ENCODE peak calls at places on chromosomes 11 and 22, in ten cellular contexts. U is upper lobe of left lung, K is adrenal gland, X is transverse colon, D is lower leg skin, F is spleen, T is tibial nerve, H is uterus, P is A549, S is IMR-90. Y is an unnamed sample.

GRCh38 chr11:74182635-74183034 is 11.5 kb downstream of the PPME1 start:
- DNase-seq in U (no peak), K (no peak), X (no peak), D (no peak), F (no peak), T (no peak), H (no peak), P (no peak), S (peak; percentile 25), Y (no peak)

GRCh38 chr11:28939381-28939780 is 831.2 kb downstream of the METTL15 start:
- DNase-seq in U (no peak), K (no peak), X (no peak), D (no peak), F (no peak), T (no peak), H (no peak), P (no peak), S (no peak), Y (no peak)

GRCh38 chr22:26548303-26548702 is 36.0 kb upstream of the TFIP11 start:
- DNase-seq in U (no peak), K (no peak), X (no peak), D (no peak), F (no peak), T (no peak), H (no peak), P (no peak), S (no peak), Y (no peak)

GRCh38 chr11:46865340-46865739 is 19.3 kb upstream of the CKAP5 start:
- DNase-seq in U (no peak), K (peak; percentile 74), X (no peak), D (no peak), F (no peak), T (no peak), H (no peak), P (no peak), S (peak; percentile 93), Y (no peak)

GRCh38 chr11:131486937-131487336 is 116.5 kb downstream of the NTM start:
- DNase-seq in U (no peak), K (no peak), X (no peak), D (no peak), F (no peak), T (no peak), H (no peak), P (no peak), S (no peak), Y (no peak)

GRCh38 chr11:71420455-71421241 is 27.5 kb downstream of the DHCR7 start:
- DNase-seq in U (peak; percentile 61), K (peak; percentile 68), X (peak; percentile 56), D (no peak), F (no peak), T (no peak), H (no peak), P (peak; percentile 62), S (peak; percentile 55), Y (no peak)

GRCh38 chr22:32557424-32557823 is 82.8 kb downstream of the FBXO7 start:
- DNase-seq in U (no peak), K (no peak), X (no peak), D (no peak), F (peak; percentile 71), T (no peak), H (no peak), P (no peak), S (no peak), Y (peak; percentile 65)

GRCh38 chr11:12900496-12900895 is 108.6 kb upstream of the RASSF10 start:
- DNase-seq in U (no peak), K (no peak), X (no peak), D (no peak), F (no peak), T (no peak), H (no peak), P (no peak), S (peak; percentile 94), Y (no peak)

GRCh38 chr22:43883012-43883661 is 8.7 kb downstream of the PNPLA5 start:
- DNase-seq in U (no peak), K (peak; percentile 42), X (peak; percentile 36), D (no peak), F (peak; percentile 56), T (peak; percentile 12), H (no peak), P (peak; percentile 67), S (peak; percentile 81), Y (peak; percentile 26)

GRCh38 chr11:128585498-128586238 is 1.7 kb downstream of the ETS1 start:
- DNase-seq in U (no peak), K (no peak), X (no peak), D (no peak), F (no peak), T (no peak), H (no peak), P (no peak), S (no peak), Y (no peak)
- H3K4me3 ChIP-seq in U (no peak overlapping the region), K (no peak overlapping the region), X (no peak overlapping the region), D (no peak overlapping the region), F (peak overlapping the region; percentile 34), T (no peak overlapping the region), H (no peak overlapping the region), P (no peak overlapping the region), S (no peak overlapping the region), Y (peak overlapping the region; percentile 47)

DNA sequence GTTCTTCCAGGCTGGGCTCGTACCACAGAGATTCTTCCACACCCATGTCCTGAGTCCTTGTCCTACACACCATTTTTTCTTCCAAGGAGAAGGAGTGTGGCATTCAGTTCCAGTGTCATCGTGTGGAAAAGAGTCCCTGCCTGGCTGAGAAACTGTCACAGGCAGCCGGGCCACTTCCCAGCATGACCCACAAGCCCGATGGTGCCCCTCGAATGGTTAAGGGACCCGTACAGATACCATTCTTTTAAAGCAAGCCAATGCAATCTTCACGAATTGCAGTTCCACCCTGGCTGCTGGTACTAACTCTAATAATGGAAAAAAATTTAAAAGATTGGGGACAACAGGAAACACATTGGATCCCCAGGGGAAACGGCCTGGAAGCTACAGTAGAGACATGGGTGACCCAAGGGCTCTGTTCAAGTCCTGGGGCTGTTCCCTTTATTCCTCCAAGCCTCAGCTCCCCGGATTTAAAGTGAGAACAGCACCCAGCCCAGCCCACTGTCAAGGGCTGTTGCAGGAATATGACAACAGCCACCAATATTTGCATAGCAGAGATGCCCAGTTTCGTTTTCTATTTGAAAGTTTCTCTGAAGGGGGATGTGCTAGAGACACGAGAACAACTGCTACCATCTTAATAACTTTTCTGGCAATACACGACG is 80.9 kb upstream of the WNT7B start:
- DNase-seq in U (peak; percentile 86), K (peak; percentile 45), X (peak; percentile 55), D (peak; percentile 87), F (peak; percentile 80), T (peak; percentile 78), H (peak; percentile 51), P (no peak), S (no peak), Y (peak; percentile 73)
- TF ChIP-seq POLR2A in U (no peak), K (peak; percentile 25), X (peak; percentile 15), D (no peak), F (no peak), T (peak; percentile 65), H (peak; percentile 26), P (no peak), S (no peak), Y (no peak)

GRCh38 chr22:27594474-27595134 is 207.0 kb downstream of the MN1 start:
- DNase-seq in U (no peak), K (no peak), X (no peak), D (no peak), F (peak; percentile 19), T (no peak), H (no peak), P (no peak), S (no peak), Y (no peak)

GRCh38 chr22:27596133-27596905 is 205.2 kb downstream of the MN1 start:
- DNase-seq in U (no peak), K (no peak), X (no peak), D (no peak), F (no peak), T (no peak), H (no peak), P (no peak), S (no peak), Y (no peak)

GRCh38 chr22:27591060-27591459 is 210.5 kb downstream of the MN1 start:
- DNase-seq in U (no peak), K (peak; percentile 19), X (no peak), D (no peak), F (peak; percentile 71), T (no peak), H (peak; percentile 36), P (no peak), S (no peak), Y (no peak)

GRCh38 chr22:27594020-27594419 is 207.5 kb downstream of the MN1 start:
- DNase-seq in U (no peak), K (no peak), X (no peak), D (no peak), F (peak; percentile 31), T (no peak), H (no peak), P (no peak), S (no peak), Y (no peak)

DNA sequence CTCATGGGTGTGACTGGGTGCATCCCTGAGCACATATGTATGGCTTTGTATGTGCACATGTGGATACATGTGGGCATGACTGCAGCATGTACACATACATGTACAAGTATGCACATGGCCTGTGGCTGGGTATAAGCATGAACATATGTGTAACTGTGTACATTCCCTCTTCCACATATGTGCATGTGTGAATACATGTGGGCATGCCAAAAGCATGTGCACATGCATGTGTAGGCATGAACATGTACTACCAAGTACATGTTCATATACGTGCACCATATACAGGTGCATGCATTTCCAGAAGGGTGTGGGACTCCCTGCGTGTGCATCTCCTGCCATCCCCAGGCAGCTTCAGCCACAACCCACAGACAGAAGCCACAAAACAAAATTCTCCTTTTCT is 208.2 kb downstream of the MN1 start:
- DNase-seq in U (no peak), K (no peak), X (no peak), D (no peak), F (no peak), T (no peak), H (no peak), P (no peak), S (no peak), Y (no peak)
- H3K4me3 ChIP-seq in U (no peak overlapping the region), K (no peak overlapping the region), X (no peak overlapping the region), D (no peak overlapping the region), F (no peak overlapping the region), T (no peak overlapping the region), H (no peak overlapping the region), P (no peak overlapping the region), S (no peak overlapping the region), Y (no peak overlapping the region)

GRCh38 chr22:30821381-30821780 is 126.7 kb downstream of the OSBP2 start:
- DNase-seq in U (no peak), K (no peak), X (no peak), D (peak; percentile 58), F (no peak), T (no peak), H (no peak), P (no peak), S (no peak), Y (no peak)
- TF ChIP-seq POLR2A in U (no peak), K (no peak), X (no peak), D (no peak), F (no peak), T (no peak), H (no peak), P (no peak), S (no peak), Y (no peak)

Y was measured in breast epithelium.